ENCODE peak calls at places on chromosomes 11 and 22, in eight cellular contexts. One of them, this sample, is unnamed.

GRCh38 chr11:45815747-45816146 is 10.8 kb downstream of the SLC35C1 start:
- DNase-seq in glutamatergic neuron: no peak
- DNase-seq in EH: peak; percentile 31
- DNase-seq in GM06990: no peak
- DNase-seq in BJ: no peak
- DNase-seq in IMR-90: peak; percentile 18
- DNase-seq in activated CD8-positive, alpha-beta memory T cell treated with anti-CD3 and anti-CD28 coated beads for 1 hour: no peak
- DNase-seq in NCI-H460: no peak
- DNase-seq in this sample: no peak

GRCh38 chr22:17265649-17266248 is 46.5 kb upstream of the ADA2 start:
- DNase-seq in BJ: no peak
- DNase-seq in GM06990: no peak
- DNase-seq in glutamatergic neuron: no peak
- DNase-seq in IMR-90: no peak
- DNase-seq in activated CD8-positive, alpha-beta memory T cell treated with anti-CD3 and anti-CD28 coated beads for 1 hour: no peak
- DNase-seq in EH: no peak
- DNase-seq in NCI-H460: no peak
- DNase-seq in this sample: no peak

GRCh38 chr22:20922141-20922751 is 5.0 kb downstream of the CRKL start:
- DNase-seq in activated CD8-positive, alpha-beta memory T cell treated with anti-CD3 and anti-CD28 coated beads for 1 hour: no peak
- DNase-seq in glutamatergic neuron: no peak
- DNase-seq in NCI-H460: no peak
- DNase-seq in IMR-90: no peak
- DNase-seq in EH: peak; percentile 62
- DNase-seq in GM06990: no peak
- DNase-seq in BJ: no peak
- DNase-seq in this sample: no peak

GRCh38 chr22:46165975-46166374 is 15.6 kb downstream of the PPARA start:
- DNase-seq in activated CD8-positive, alpha-beta memory T cell treated with anti-CD3 and anti-CD28 coated beads for 1 hour: no peak
- DNase-seq in glutamatergic neuron: no peak
- DNase-seq in EH: peak; percentile 25
- DNase-seq in NCI-H460: no peak
- DNase-seq in GM06990: no peak
- DNase-seq in BJ: no peak
- DNase-seq in IMR-90: peak; percentile 32
- DNase-seq in this sample: no peak

GRCh38 chr22:46557736-46558480 is 20.5 kb upstream of the CELSR1 start:
- DNase-seq in BJ: no peak
- DNase-seq in GM06990: no peak
- DNase-seq in NCI-H460: no peak
- DNase-seq in activated CD8-positive, alpha-beta memory T cell treated with anti-CD3 and anti-CD28 coated beads for 1 hour: no peak
- DNase-seq in glutamatergic neuron: no peak
- DNase-seq in EH: no peak
- DNase-seq in IMR-90: no peak
- DNase-seq in this sample: no peak

GRCh38 chr11:47400813-47401279 is 7.5 kb upstream of the SLC39A13 start:
- DNase-seq in EH: no peak
- DNase-seq in GM06990: no peak
- DNase-seq in NCI-H460: no peak
- DNase-seq in activated CD8-positive, alpha-beta memory T cell treated with anti-CD3 and anti-CD28 coated beads for 1 hour: no peak
- DNase-seq in glutamatergic neuron: no peak
- DNase-seq in IMR-90: no peak
- DNase-seq in BJ: no peak
- DNase-seq in this sample: no peak

GRCh38 chr22:32329202-32329645 is 28.4 kb upstream of the RFPL3 start:
- DNase-seq in activated CD8-positive, alpha-beta memory T cell treated with anti-CD3 and anti-CD28 coated beads for 1 hour: no peak
- DNase-seq in EH: no peak
- DNase-seq in GM06990: no peak
- DNase-seq in BJ: no peak
- DNase-seq in NCI-H460: no peak
- DNase-seq in IMR-90: no peak
- DNase-seq in glutamatergic neuron: no peak
- DNase-seq in this sample: no peak

GRCh38 chr11:47163198-47163597 is 13.5 kb downstream of the ARFGAP2 start:
- DNase-seq in BJ: no peak
- DNase-seq in activated CD8-positive, alpha-beta memory T cell treated with anti-CD3 and anti-CD28 coated beads for 1 hour: no peak
- DNase-seq in GM06990: no peak
- DNase-seq in EH: no peak
- DNase-seq in glutamatergic neuron: no peak
- DNase-seq in IMR-90: no peak
- DNase-seq in NCI-H460: no peak
- DNase-seq in this sample: no peak

GRCh38 chr11:88312665-88313064 is 24.9 kb downstream of the CTSC start:
- DNase-seq in BJ: no peak
- DNase-seq in glutamatergic neuron: no peak
- DNase-seq in EH: peak; percentile 51
- DNase-seq in IMR-90: no peak
- DNase-seq in activated CD8-positive, alpha-beta memory T cell treated with anti-CD3 and anti-CD28 coated beads for 1 hour: no peak
- DNase-seq in GM06990: no peak
- DNase-seq in NCI-H460: no peak
- DNase-seq in this sample: no peak

GRCh38 chr11:96101146-96101545 is 177.2 kb upstream of the MTMR2 start:
- DNase-seq in IMR-90: no peak
- DNase-seq in NCI-H460: no peak
- DNase-seq in GM06990: no peak
- DNase-seq in glutamatergic neuron: no peak
- DNase-seq in EH: peak; percentile 54
- DNase-seq in activated CD8-positive, alpha-beta memory T cell treated with anti-CD3 and anti-CD28 coated beads for 1 hour: no peak
- DNase-seq in BJ: no peak
- DNase-seq in this sample: no peak

GRCh38 chr11:33907419-33907818 is 15.5 kb upstream of the LMO2 start:
- DNase-seq in NCI-H460: no peak
- DNase-seq in GM06990: no peak
- DNase-seq in IMR-90: no peak
- DNase-seq in glutamatergic neuron: no peak
- DNase-seq in activated CD8-positive, alpha-beta memory T cell treated with anti-CD3 and anti-CD28 coated beads for 1 hour: no peak
- DNase-seq in BJ: no peak
- DNase-seq in EH: no peak
- DNase-seq in this sample: no peak

GRCh38 chr11:113082501-113082900 is 121.3 kb downstream of the NCAM1 start:
- DNase-seq in IMR-90: no peak
- DNase-seq in activated CD8-positive, alpha-beta memory T cell treated with anti-CD3 and anti-CD28 coated beads for 1 hour: no peak
- DNase-seq in GM06990: no peak
- DNase-seq in EH: no peak
- DNase-seq in NCI-H460: no peak
- DNase-seq in BJ: no peak
- DNase-seq in glutamatergic neuron: no peak
- DNase-seq in this sample: no peak

GRCh38 chr11:66637557-66638176 is 836 bp upstream of the RBM4 start:
- DNase-seq in glutamatergic neuron: no peak
- DNase-seq in EH: peak; percentile 14
- DNase-seq in GM06990: no peak
- DNase-seq in activated CD8-positive, alpha-beta memory T cell treated with anti-CD3 and anti-CD28 coated beads for 1 hour: no peak
- DNase-seq in IMR-90: peak; percentile 46
- DNase-seq in NCI-H460: no peak
- DNase-seq in BJ: no peak
- DNase-seq in this sample: no peak

GRCh38 chr11:36471577-36471976 is 38.5 kb downstream of the TRAF6 start:
- DNase-seq in GM06990: no peak
- DNase-seq in IMR-90: no peak
- DNase-seq in activated CD8-positive, alpha-beta memory T cell treated with anti-CD3 and anti-CD28 coated beads for 1 hour: no peak
- DNase-seq in BJ: no peak
- DNase-seq in EH: no peak
- DNase-seq in glutamatergic neuron: no peak
- DNase-seq in NCI-H460: no peak
- DNase-seq in this sample: no peak

GRCh38 chr11:126403039-126403438 is 47.6 kb downstream of the ST3GAL4 start:
- DNase-seq in activated CD8-positive, alpha-beta memory T cell treated with anti-CD3 and anti-CD28 coated beads for 1 hour: no peak
- DNase-seq in GM06990: no peak
- DNase-seq in glutamatergic neuron: no peak
- DNase-seq in IMR-90: no peak
- DNase-seq in NCI-H460: peak; percentile 91
- DNase-seq in BJ: no peak
- DNase-seq in EH: peak; percentile 27
- DNase-seq in this sample: no peak

GRCh38 chr11:116072776-116073175 is 568.6 kb upstream of the CADM1 start:
- DNase-seq in EH: no peak
- DNase-seq in BJ: no peak
- DNase-seq in glutamatergic neuron: peak; percentile 62
- DNase-seq in IMR-90: no peak
- DNase-seq in NCI-H460: no peak
- DNase-seq in GM06990: no peak
- DNase-seq in activated CD8-positive, alpha-beta memory T cell treated with anti-CD3 and anti-CD28 coated beads for 1 hour: no peak
- DNase-seq in this sample: no peak

GRCh38 chr11:35525501-35526175 is at the start of gene PAMR1:
- DNase-seq in IMR-90: peak; percentile 90
- DNase-seq in GM06990: peak; percentile 13
- DNase-seq in BJ: no peak
- DNase-seq in activated CD8-positive, alpha-beta memory T cell treated with anti-CD3 and anti-CD28 coated beads for 1 hour: no peak
- DNase-seq in NCI-H460: no peak
- DNase-seq in EH: peak; percentile 82
- DNase-seq in glutamatergic neuron: peak; percentile 51
- DNase-seq in this sample: no peak

GRCh38 chr22:48939441-48940265 is 888.0 kb downstream of the BRD1 start:
- DNase-seq in glutamatergic neuron: no peak
- DNase-seq in NCI-H460: no peak
- DNase-seq in BJ: no peak
- DNase-seq in GM06990: no peak
- DNase-seq in activated CD8-positive, alpha-beta memory T cell treated with anti-CD3 and anti-CD28 coated beads for 1 hour: no peak
- DNase-seq in EH: no peak
- DNase-seq in IMR-90: no peak
- DNase-seq in this sample: no peak

GRCh38 chr11:116791002-116791812 is 472 bp downstream of the APOA5 start:
- DNase-seq in IMR-90: peak; percentile 55
- DNase-seq in BJ: no peak
- DNase-seq in activated CD8-positive, alpha-beta memory T cell treated with anti-CD3 and anti-CD28 coated beads for 1 hour: peak; percentile 63
- DNase-seq in EH: peak; percentile 71
- DNase-seq in NCI-H460: peak; percentile 40
- DNase-seq in glutamatergic neuron: peak; percentile 94
- DNase-seq in GM06990: peak; percentile 54
- DNase-seq in this sample: peak; percentile 65

GRCh38 chr11:57883630-57884029 is 122.0 kb downstream of the CTNND1 start:
- DNase-seq in activated CD8-positive, alpha-beta memory T cell treated with anti-CD3 and anti-CD28 coated beads for 1 hour: no peak
- DNase-seq in EH: no peak
- DNase-seq in NCI-H460: no peak
- DNase-seq in IMR-90: no peak
- DNase-seq in GM06990: no peak
- DNase-seq in glutamatergic neuron: no peak
- DNase-seq in BJ: no peak
- DNase-seq in this sample: no peak

GRCh38 chr22:47059701-47060161 is 297.3 kb downstream of the TBC1D22A start:
- DNase-seq in glutamatergic neuron: no peak
- DNase-seq in EH: peak; percentile 16
- DNase-seq in GM06990: no peak
- DNase-seq in BJ: no peak
- DNase-seq in NCI-H460: no peak
- DNase-seq in activated CD8-positive, alpha-beta memory T cell treated with anti-CD3 and anti-CD28 coated beads for 1 hour: no peak
- DNase-seq in IMR-90: no peak
- DNase-seq in this sample: no peak

GRCh38 chr11:96426356-96427103 is 36.7 kb downstream of the JRKL start:
- DNase-seq in EH: peak; percentile 63
- DNase-seq in glutamatergic neuron: no peak
- DNase-seq in BJ: no peak
- DNase-seq in IMR-90: peak; percentile 61
- DNase-seq in activated CD8-positive, alpha-beta memory T cell treated with anti-CD3 and anti-CD28 coated beads for 1 hour: no peak
- DNase-seq in GM06990: no peak
- DNase-seq in NCI-H460: peak; percentile 21
- DNase-seq in this sample: peak; percentile 62